ENCODE peak calls at places on chromosomes 3 and 15, in four cellular contexts. M, F, B and P are unnamed samples.

GRCh38 chr15:42727740-42728355 is 9.1 kb downstream of the CDAN1 start:
- DNase-seq in M (no peak), F (no peak), B (no peak), P (no peak)

GRCh38 chr3:14847613-14848541 is 29.1 kb downstream of the FGD5 start:
- DNase-seq in M (peak), F (no peak), B (no peak), P (peak)

GRCh38 chr3:101466465-101467309 is 46.3 kb downstream of the SENP7 start:
- DNase-seq in M (no peak), F (peak), B (no peak), P (peak)

GRCh38 chr3:42556089-42556632 is 25.6 kb downstream of the SEC22C start:
- DNase-seq in M (no peak), F (no peak), B (no peak), P (no peak)

GRCh38 chr15:98580577-98580976 is 67.8 kb upstream of the IGF1R start:
- DNase-seq in M (no peak), F (no peak), B (no peak), P (no peak)

GRCh38 chr3:115113367-115113766 is 33.7 kb downstream of the ZBTB20 start:
- DNase-seq in M (no peak), F (no peak), B (no peak), P (no peak)

GRCh38 chr3:197501879-197502620 is 53.7 kb downstream of the BDH1 start:
- DNase-seq in M (no peak), F (peak), B (peak), P (no peak)

GRCh38 chr3:152159328-152159727 is 109.4 kb upstream of the MBNL1 start:
- DNase-seq in M (no peak), F (no peak), B (no peak), P (no peak)

GRCh38 chr15:52121896-52122295 is 9.3 kb upstream of the BCL2L10 start:
- DNase-seq in M (no peak), F (no peak), B (no peak), P (no peak)

GRCh38 chr3:158743664-158744566 is 11.7 kb upstream of the RARRES1 start:
- DNase-seq in M (no peak), F (no peak), B (no peak), P (peak)

GRCh38 chr3:133733226-133733625 is 13.0 kb upstream of the TF start:
- DNase-seq in M (no peak), F (peak), B (no peak), P (no peak)

GRCh38 chr3:184361532-184361931 is at the start of the genes CLCN2 and POLR2H:
- DNase-seq in M (no peak), F (peak), B (no peak), P (peak)

GRCh38 chr3:145272684-145273083 is 888.3 kb downstream of the PLOD2 start:
- DNase-seq in M (no peak), F (no peak), B (no peak), P (no peak)

DNA sequence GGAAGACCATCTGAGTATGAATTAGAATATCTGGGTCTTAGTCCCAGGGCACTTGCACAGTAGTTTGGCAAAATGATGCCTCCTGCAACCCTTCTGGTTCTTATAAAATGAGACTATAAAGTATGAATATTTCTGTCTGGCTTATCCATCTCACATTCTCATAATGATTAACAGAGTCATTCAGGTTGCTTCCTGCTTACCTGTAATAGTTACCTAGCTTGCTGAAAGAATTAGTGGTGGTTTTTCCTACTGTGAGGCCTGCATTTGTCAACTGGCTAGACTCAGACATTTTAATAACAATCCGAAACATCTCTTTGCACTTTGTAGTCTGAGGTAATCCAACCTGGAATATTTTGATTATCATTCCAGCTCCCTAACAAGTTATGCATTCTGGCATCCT is 75.5 kb upstream of the POU1F1 start:
- DNase-seq in M (no peak), F (no peak), B (no peak), P (no peak)
- TF ChIP-seq ZBTB33 in M (no peak), F (no peak), B (no peak), P (no peak)

DNA sequence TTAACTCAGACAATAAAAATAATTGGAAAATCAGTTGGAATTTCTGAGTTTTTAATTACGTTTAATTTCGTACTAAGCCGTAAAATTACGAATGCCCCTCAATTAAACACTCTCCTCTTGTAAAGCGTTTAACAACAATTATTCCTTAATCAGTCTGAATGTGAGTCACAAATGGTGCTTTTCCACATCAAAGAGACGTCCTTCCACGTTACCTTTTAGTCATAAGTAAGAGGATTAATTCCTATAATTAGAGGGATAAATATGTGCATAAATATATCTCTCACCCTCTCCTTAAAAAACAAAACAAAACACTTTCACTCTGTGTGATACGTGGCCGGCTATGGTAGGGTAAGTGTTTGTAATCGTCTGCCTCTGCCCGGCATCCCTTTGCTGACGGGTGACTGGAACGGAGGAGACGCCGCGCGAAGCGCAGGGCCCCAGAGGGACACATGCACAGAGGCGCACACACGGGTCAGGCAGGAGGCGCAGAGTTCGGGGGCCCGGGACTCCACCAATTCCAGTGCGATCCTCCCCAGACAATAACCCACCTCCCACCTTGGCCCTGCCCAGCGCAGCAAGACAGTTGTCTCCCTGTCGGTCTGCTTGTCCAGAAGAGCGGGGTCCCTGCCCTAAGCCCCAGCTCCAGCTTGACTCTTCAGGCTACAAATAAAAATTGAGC is 9.7 kb upstream of the MEIS2 start:
- DNase-seq in M (no peak), F (no peak), B (no peak), P (no peak)
- TF ChIP-seq EZH2 in M (no peak), F (no peak), B (no peak), P (no peak)

GRCh38 chr3:156298938-156299337 is 178.6 kb downstream of the KCNAB1 start:
- DNase-seq in M (no peak), F (no peak), B (no peak), P (no peak)

GRCh38 chr3:156298014-156298413 is 177.6 kb downstream of the KCNAB1 start:
- DNase-seq in M (no peak), F (no peak), B (no peak), P (no peak)

GRCh38 chr3:156300373-156300772 is 180.0 kb downstream of the KCNAB1 start:
- DNase-seq in M (no peak), F (no peak), B (no peak), P (no peak)

GRCh38 chr3:156299569-156299968 is 179.2 kb downstream of the KCNAB1 start:
- DNase-seq in M (no peak), F (no peak), B (no peak), P (no peak)

DNA sequence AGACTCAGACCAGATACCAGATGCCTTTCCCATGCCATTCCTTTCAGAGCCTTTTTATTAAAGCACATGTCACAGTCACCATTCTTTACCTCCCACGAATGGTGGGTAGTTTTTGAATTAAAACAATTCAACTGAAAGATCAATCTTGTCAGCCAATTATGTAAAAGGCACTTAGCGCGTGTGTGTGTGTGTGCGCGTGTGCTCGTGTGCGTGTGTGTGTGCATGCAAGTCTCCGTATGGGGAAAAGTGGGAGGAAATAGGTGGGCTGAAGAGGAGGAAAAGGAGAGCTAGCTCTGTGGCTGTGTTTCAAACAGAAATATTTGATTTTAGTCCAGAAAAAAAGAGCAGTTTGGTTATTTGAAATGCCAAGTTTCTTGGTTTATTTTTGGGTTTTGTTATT is 177.2 kb downstream of the KCNAB1 start:
- DNase-seq in M (no peak), F (no peak), B (no peak), P (no peak)
- TF ChIP-seq ZBTB33 in M (no peak), F (no peak), B (no peak), P (no peak)

DNA sequence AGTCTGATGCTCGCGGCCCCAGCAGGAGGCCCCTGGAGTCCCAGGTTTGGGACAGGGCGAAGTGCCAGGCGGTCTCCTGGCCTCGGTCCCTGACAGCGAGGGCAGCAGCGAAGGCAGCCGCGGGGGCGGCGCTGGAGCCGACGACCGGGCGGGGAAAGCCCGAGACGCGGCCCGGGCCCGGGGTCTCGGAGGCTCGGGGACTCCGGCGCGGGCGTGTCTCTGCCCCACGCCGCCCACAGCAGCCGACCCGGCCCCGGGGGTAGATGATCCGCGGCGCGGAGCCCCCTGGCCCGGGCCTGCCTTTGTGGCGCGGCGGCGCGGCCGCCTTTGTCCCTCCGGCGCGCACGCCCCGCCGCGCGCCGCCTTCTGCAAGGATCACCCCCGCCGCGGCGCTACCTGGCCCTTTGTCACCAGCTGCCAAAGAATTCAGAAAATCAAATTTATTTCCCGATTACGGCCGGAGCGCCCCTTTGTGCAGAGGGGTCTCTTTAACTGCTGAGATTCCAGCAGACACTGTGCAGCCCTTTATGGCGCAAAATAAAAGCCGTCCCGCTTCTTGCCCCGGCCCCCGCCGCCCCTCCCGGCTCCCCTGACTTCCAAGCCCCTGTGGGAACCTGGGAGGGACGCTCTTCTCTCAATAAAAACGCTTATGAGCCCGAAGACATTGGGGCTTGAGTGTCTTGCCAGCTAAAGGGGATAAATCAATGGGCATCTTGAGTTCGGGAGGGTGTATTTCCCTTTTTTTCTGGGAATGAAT is 68.3 kb downstream of the HES1 start:
- DNase-seq in M (no peak), F (no peak), B (no peak), P (no peak)
- TF ChIP-seq EZH2 in M (no peak), F (peak), B (no peak), P (no peak)